ENCODE peak calls at places on chromosomes 7 and 10, in six cellular contexts. One of them, this sample, is unnamed.

GRCh38 chr7:16905300-16906044 is 23.7 kb upstream of the AGR3 start:
- DNase-seq in OCI-LY7: no peak
- DNase-seq in renal cortical epithelial cell: peak
- DNase-seq in NCI-H1105: no peak
- DNase-seq in NCI-H187: no peak
- DNase-seq in prostate gland: no peak
- DNase-seq in this sample: peak

GRCh38 chr10:29841724-29842649 is 207.2 kb upstream of the SVIL start:
- DNase-seq in NCI-H187: no peak
- DNase-seq in NCI-H1105: peak
- DNase-seq in prostate gland: peak
- DNase-seq in OCI-LY7: no peak
- DNase-seq in renal cortical epithelial cell: peak
- DNase-seq in this sample: peak

GRCh38 chr10:128887856-128888255 is 579.2 kb upstream of the MGMT start:
- DNase-seq in OCI-LY7: no peak
- DNase-seq in NCI-H1105: no peak
- DNase-seq in prostate gland: no peak
- DNase-seq in NCI-H187: no peak
- DNase-seq in renal cortical epithelial cell: no peak
- DNase-seq in this sample: no peak

GRCh38 chr7:154789404-154789803 is 213.5 kb downstream of the PAXIP1 start:
- DNase-seq in prostate gland: no peak
- DNase-seq in OCI-LY7: no peak
- DNase-seq in NCI-H187: no peak
- DNase-seq in renal cortical epithelial cell: no peak
- DNase-seq in NCI-H1105: no peak
- DNase-seq in this sample: no peak

GRCh38 chr7:1377111-1377909 is 82.0 kb downstream of the MICALL2 start:
- DNase-seq in NCI-H1105: no peak
- DNase-seq in NCI-H187: no peak
- DNase-seq in prostate gland: no peak
- DNase-seq in renal cortical epithelial cell: no peak
- DNase-seq in OCI-LY7: peak
- DNase-seq in this sample: no peak

GRCh38 chr10:22997102-22997501 is 69.2 kb downstream of the ARMC3 start:
- DNase-seq in OCI-LY7: no peak
- DNase-seq in NCI-H187: no peak
- DNase-seq in prostate gland: no peak
- DNase-seq in renal cortical epithelial cell: peak
- DNase-seq in NCI-H1105: no peak
- DNase-seq in this sample: peak

GRCh38 chr10:108250954-108251620 is 1086.6 kb upstream of the SORCS1 start:
- DNase-seq in OCI-LY7: no peak
- DNase-seq in prostate gland: no peak
- DNase-seq in NCI-H187: no peak
- DNase-seq in NCI-H1105: no peak
- DNase-seq in renal cortical epithelial cell: no peak
- DNase-seq in this sample: no peak

GRCh38 chr7:154856737-154857136 is 146.2 kb downstream of the PAXIP1 start:
- DNase-seq in NCI-H1105: no peak
- DNase-seq in renal cortical epithelial cell: no peak
- DNase-seq in NCI-H187: no peak
- DNase-seq in prostate gland: no peak
- DNase-seq in OCI-LY7: no peak
- DNase-seq in this sample: no peak

GRCh38 chr10:77637474-77637985 is at the start of gene KCNMA1:
- DNase-seq in OCI-LY7: no peak
- DNase-seq in NCI-H1105: no peak
- DNase-seq in NCI-H187: no peak
- DNase-seq in prostate gland: no peak
- DNase-seq in renal cortical epithelial cell: no peak
- DNase-seq in this sample: peak

GRCh38 chr10:50326757-50327701 is 75.7 kb upstream of the ASAH2 start:
- DNase-seq in NCI-H1105: no peak
- DNase-seq in prostate gland: peak
- DNase-seq in renal cortical epithelial cell: peak
- DNase-seq in OCI-LY7: no peak
- DNase-seq in NCI-H187: no peak
- DNase-seq in this sample: no peak

GRCh38 chr7:98133181-98133580 is 26.5 kb downstream of the LMTK2 start:
- DNase-seq in prostate gland: no peak
- DNase-seq in renal cortical epithelial cell: no peak
- DNase-seq in NCI-H1105: no peak
- DNase-seq in NCI-H187: no peak
- DNase-seq in OCI-LY7: peak
- DNase-seq in this sample: no peak

GRCh38 chr7:2080069-2080405 is 152.7 kb downstream of the MAD1L1 start:
- DNase-seq in renal cortical epithelial cell: no peak
- DNase-seq in OCI-LY7: no peak
- DNase-seq in NCI-H187: no peak
- DNase-seq in NCI-H1105: no peak
- DNase-seq in prostate gland: no peak
- DNase-seq in this sample: no peak

This sample was measured in Caki2.